ENCODE peak calls at places on chromosomes 4 and X, in ten cellular contexts. X is H1, W is WTC11, O is lower leg skin, H is choroid plexus epithelial cell, V is GM13976, M is RWPE1, R is AG10803, F is WERI-Rb-1, G is heart right ventricle. Z is an unnamed sample.

GRCh38 chr4:8909548-8909947 is 37.9 kb upstream of the HMX1 start:
- DNase-seq in X (no peak), W (no peak), O (no peak), H (no peak), V (peak; percentile 25), M (no peak), R (no peak), F (no peak), G (no peak), Z (no peak)

GRCh38 chrX:47484885-47485284 is 1.9 kb upstream of the ZNF41 start:
- DNase-seq in X (no peak), W (no peak), O (no peak), H (no peak), V (no peak), M (no peak), R (no peak), F (no peak), G (no peak), Z (no peak)

GRCh38 chr4:26700110-26700509 is 116.2 kb downstream of the TBC1D19 start:
- DNase-seq in X (no peak), W (no peak), O (no peak), H (no peak), V (no peak), M (no peak), R (no peak), F (no peak), G (no peak), Z (no peak)

GRCh38 chrX:14673764-14674163 is 144.4 kb downstream of the GLRA2 start:
- DNase-seq in X (no peak), W (no peak), O (no peak), H (peak; percentile 94), V (peak; percentile 33), M (peak; percentile 70), R (peak; percentile 70), F (no peak), G (no peak), Z (peak; percentile 23)

GRCh38 chr4:55770662-55771061 is 48.9 kb upstream of the EXOC1L start:
- DNase-seq in X (no peak), W (no peak), O (no peak), H (no peak), V (no peak), M (no peak), R (no peak), F (no peak), G (no peak), Z (no peak)

GRCh38 chr4:18397681-18398080 is 376.1 kb upstream of the LCORL start:
- DNase-seq in X (no peak), W (no peak), O (no peak), H (no peak), V (no peak), M (no peak), R (no peak), F (no peak), G (no peak), Z (no peak)

GRCh38 chrX:129748265-129748664 is 9.5 kb downstream of the XPNPEP2 start:
- DNase-seq in X (no peak), W (no peak), O (no peak), H (peak; percentile 85), V (no peak), M (no peak), R (peak; percentile 93), F (no peak), G (no peak), Z (peak; percentile 82)

GRCh38 chr4:94500696-94501095 is 49.0 kb downstream of the PDLIM5 start:
- DNase-seq in X (no peak), W (no peak), O (no peak), H (peak; percentile 67), V (no peak), M (no peak), R (no peak), F (no peak), G (peak; percentile 23), Z (no peak)

GRCh38 chr4:164648151-164648848 is 105.6 kb upstream of the SMIM31 start:
- DNase-seq in X (no peak), W (no peak), O (no peak), H (peak; percentile 0), V (no peak), M (peak; percentile 86), R (no peak), F (no peak), G (no peak), Z (no peak)

GRCh38 chrX:12138366-12139313 is at the start of gene FRMPD4:
- DNase-seq in X (no peak), W (peak; percentile 56), O (no peak), H (no peak), V (no peak), M (peak; percentile 1), R (peak; percentile 39), F (no peak), G (peak; percentile 9), Z (no peak)

GRCh38 chr4:87543835-87544461 is 14.8 kb upstream of the SPARCL1 start:
- DNase-seq in X (no peak), W (peak; percentile 23), O (no peak), H (peak; percentile 85), V (no peak), M (peak; percentile 65), R (peak; percentile 58), F (peak; percentile 19), G (no peak), Z (peak; percentile 7)

GRCh38 chr4:101081166-101081565 is 266.2 kb downstream of the PPP3CA start:
- DNase-seq in X (no peak), W (no peak), O (no peak), H (no peak), V (no peak), M (no peak), R (no peak), F (no peak), G (no peak), Z (no peak)

GRCh38 chr4:101089168-101089567 is 258.2 kb downstream of the PPP3CA start:
- DNase-seq in X (no peak), W (no peak), O (no peak), H (no peak), V (no peak), M (no peak), R (no peak), F (no peak), G (no peak), Z (no peak)

GRCh38 chr4:101081695-101082369 is 265.5 kb downstream of the PPP3CA start:
- DNase-seq in X (no peak), W (no peak), O (no peak), H (no peak), V (no peak), M (no peak), R (no peak), F (no peak), G (no peak), Z (no peak)

DNA sequence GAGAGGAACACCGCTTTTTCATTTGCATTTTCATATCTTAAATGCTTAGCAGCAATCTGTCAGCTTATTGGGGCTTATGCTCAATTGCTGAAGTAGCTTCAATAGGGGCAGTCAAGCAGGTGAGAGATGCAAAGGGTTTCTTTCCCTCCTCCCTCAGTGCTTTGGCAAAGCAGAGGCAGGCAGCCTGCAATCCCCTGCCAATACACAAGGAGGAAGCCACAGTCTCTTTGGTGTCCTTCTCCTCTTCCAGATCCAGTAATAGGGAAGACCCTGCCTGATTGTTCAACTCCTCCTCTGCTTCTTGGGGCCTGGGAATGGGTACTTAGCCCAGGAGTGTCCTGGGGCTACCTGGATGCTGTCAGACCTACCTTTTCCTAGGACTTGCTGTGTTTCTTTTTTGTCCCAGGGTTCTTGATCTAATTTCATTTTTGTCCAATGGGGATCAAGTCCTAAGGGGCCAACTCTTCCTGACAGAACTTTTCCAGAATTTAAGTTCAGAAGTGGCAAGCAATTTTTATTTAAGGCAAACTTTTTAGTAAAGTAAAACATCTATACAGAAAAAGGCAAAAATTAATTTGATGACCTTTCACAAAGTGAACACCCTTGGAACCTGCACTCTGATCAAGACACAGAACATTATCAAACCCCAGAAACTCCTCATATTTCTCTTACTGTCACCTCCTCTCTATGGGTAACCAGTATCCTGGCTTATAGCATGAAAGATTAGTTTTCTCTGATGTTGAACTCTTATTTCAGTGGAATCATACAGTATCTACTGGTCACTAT is 260.3 kb downstream of the PPP3CA start:
- DNase-seq in X (peak; percentile 33), W (peak; percentile 34), O (no peak), H (no peak), V (no peak), M (no peak), R (no peak), F (peak; percentile 31), G (no peak), Z (no peak)
- TF ChIP-seq CTCF in X (peak; percentile 52), W (no peak), O (no peak), H (peak; percentile 45), V (no peak), M (no peak), R (peak; percentile 32), F (peak; percentile 39), G (no peak), Z (no peak)

DNA sequence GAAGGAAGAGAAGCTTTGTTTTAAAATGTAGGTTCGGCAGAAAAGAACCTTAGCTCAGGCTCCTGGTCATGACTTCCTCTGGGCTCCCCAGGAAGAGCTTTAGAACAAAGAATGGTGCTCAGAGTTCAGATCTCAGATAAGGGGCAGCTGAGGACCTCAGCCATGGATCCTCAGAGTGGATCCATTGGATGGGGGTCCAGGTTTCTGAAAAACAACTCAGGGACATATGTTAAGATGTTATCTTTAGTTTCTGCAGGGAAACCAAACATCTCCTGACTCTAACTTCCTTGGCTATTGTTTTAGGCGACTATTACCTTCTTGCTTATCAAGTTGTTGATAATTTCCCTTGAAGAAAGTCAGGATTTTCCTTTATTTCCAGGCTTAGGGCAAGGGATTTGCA is 5.4 kb downstream of the EVC start:
- DNase-seq in X (no peak), W (no peak), O (no peak), H (no peak), V (no peak), M (no peak), R (no peak), F (no peak), G (no peak), Z (no peak)
- TF ChIP-seq CTCF in X (no peak), W (no peak), O (no peak), H (no peak), V (no peak), M (no peak), R (no peak), F (no peak), G (no peak), Z (no peak)

DNA sequence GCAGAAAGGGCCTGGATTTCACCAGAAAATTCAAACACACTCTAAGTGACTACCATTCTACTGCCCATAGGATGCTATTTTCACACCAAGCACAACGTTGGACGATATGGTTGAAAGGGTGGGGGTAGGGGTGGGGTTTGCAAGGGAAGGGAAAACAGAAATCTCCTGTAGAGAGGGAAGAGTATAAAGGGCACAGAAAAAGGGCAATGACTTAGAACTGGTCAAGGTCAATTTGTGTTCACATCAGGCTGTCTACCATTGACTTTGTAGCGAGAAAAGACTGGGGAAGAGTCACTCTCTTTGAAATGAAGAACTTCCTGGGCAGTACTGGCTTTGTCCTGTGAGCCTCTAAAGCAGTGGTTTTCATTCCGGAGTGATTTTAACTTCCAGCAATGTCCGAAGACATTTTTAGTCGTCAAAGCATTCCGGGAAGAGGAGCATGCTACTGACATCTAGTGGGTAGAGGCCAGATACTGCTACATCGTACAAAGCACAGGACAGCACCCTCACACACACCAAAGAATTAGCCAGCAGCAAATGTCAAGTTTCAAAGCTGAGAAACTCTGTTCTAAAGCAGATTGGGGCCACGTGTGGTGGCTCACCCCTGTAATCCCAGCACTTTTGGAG is 48.4 kb upstream of the SLC7A3 start:
- DNase-seq in X (no peak), W (peak; percentile 10), O (no peak), H (peak; percentile 71), V (no peak), M (no peak), R (peak; percentile 51), F (no peak), G (no peak), Z (no peak)
- TF ChIP-seq CTCF in X (no peak), W (no peak), O (no peak), H (peak; percentile 65), V (no peak), M (no peak), R (peak; percentile 56), F (peak; percentile 53), G (peak; percentile 16), Z (peak; percentile 41)

GRCh38 chr4:21191304-21191703 is 491.0 kb downstream of the PACRGL start:
- DNase-seq in X (no peak), W (no peak), O (no peak), H (no peak), V (no peak), M (no peak), R (no peak), F (peak; percentile 17), G (no peak), Z (no peak)
- TF ChIP-seq CTCF in X (no peak), W (no peak), O (no peak), H (no peak), V (no peak), M (no peak), R (no peak), F (no peak), G (no peak), Z (no peak)

Z was measured in AG09319.